ENCODE peak calls at places on chromosome 20, in five cellular contexts. One of them, this sample, is unnamed.

GRCh38 chr20:53883098-53883762 is 187.2 kb downstream of the BCAS1 start:
- DNase-seq in activated naive CD4-positive, alpha-beta T cell treated with anti-CD3 and anti-CD28 coated beads, Interleukin-2, amount 50 U/mL, for 72 hours: no peak
- DNase-seq in neural crest cell: no peak
- DNase-seq in Calu3: no peak
- DNase-seq in stimulated activated CD4-positive, alpha-beta T cell treated with anti-CD3 and anti-CD28 coated beads, Interleukin-1b, Interleukin-23, amount 100 ng/mL, for 1 hour: no peak
- DNase-seq in this sample: no peak

GRCh38 chr20:21389368-21389767 is 8.0 kb downstream of the NKX2-4 start:
- DNase-seq in activated naive CD4-positive, alpha-beta T cell treated with anti-CD3 and anti-CD28 coated beads, Interleukin-2, amount 50 U/mL, for 72 hours: no peak
- DNase-seq in neural crest cell: no peak
- DNase-seq in Calu3: no peak
- DNase-seq in stimulated activated CD4-positive, alpha-beta T cell treated with anti-CD3 and anti-CD28 coated beads, Interleukin-1b, Interleukin-23, amount 100 ng/mL, for 1 hour: no peak
- DNase-seq in this sample: no peak

GRCh38 chr20:46438156-46438750 is 31.8 kb upstream of the ELMO2 start:
- DNase-seq in activated naive CD4-positive, alpha-beta T cell treated with anti-CD3 and anti-CD28 coated beads, Interleukin-2, amount 50 U/mL, for 72 hours: no peak
- DNase-seq in neural crest cell: no peak
- DNase-seq in Calu3: peak
- DNase-seq in stimulated activated CD4-positive, alpha-beta T cell treated with anti-CD3 and anti-CD28 coated beads, Interleukin-1b, Interleukin-23, amount 100 ng/mL, for 1 hour: no peak
- DNase-seq in this sample: no peak

GRCh38 chr20:21251278-21251677 is 51.9 kb upstream of the XRN2 start:
- DNase-seq in activated naive CD4-positive, alpha-beta T cell treated with anti-CD3 and anti-CD28 coated beads, Interleukin-2, amount 50 U/mL, for 72 hours: no peak
- DNase-seq in neural crest cell: no peak
- DNase-seq in Calu3: no peak
- DNase-seq in stimulated activated CD4-positive, alpha-beta T cell treated with anti-CD3 and anti-CD28 coated beads, Interleukin-1b, Interleukin-23, amount 100 ng/mL, for 1 hour: no peak
- DNase-seq in this sample: no peak

GRCh38 chr20:50467618-50468373 is 42.4 kb upstream of the PTPN1 start:
- DNase-seq in activated naive CD4-positive, alpha-beta T cell treated with anti-CD3 and anti-CD28 coated beads, Interleukin-2, amount 50 U/mL, for 72 hours: no peak
- DNase-seq in neural crest cell: peak
- DNase-seq in Calu3: peak
- DNase-seq in stimulated activated CD4-positive, alpha-beta T cell treated with anti-CD3 and anti-CD28 coated beads, Interleukin-1b, Interleukin-23, amount 100 ng/mL, for 1 hour: no peak
- DNase-seq in this sample: no peak

GRCh38 chr20:40637176-40637575 is 51.9 kb downstream of the MAFB start:
- DNase-seq in activated naive CD4-positive, alpha-beta T cell treated with anti-CD3 and anti-CD28 coated beads, Interleukin-2, amount 50 U/mL, for 72 hours: no peak
- DNase-seq in neural crest cell: no peak
- DNase-seq in Calu3: no peak
- DNase-seq in stimulated activated CD4-positive, alpha-beta T cell treated with anti-CD3 and anti-CD28 coated beads, Interleukin-1b, Interleukin-23, amount 100 ng/mL, for 1 hour: no peak
- DNase-seq in this sample: no peak

GRCh38 chr20:51969191-51969590 is 166.9 kb upstream of the SALL4 start:
- DNase-seq in activated naive CD4-positive, alpha-beta T cell treated with anti-CD3 and anti-CD28 coated beads, Interleukin-2, amount 50 U/mL, for 72 hours: no peak
- DNase-seq in neural crest cell: no peak
- DNase-seq in Calu3: no peak
- DNase-seq in stimulated activated CD4-positive, alpha-beta T cell treated with anti-CD3 and anti-CD28 coated beads, Interleukin-1b, Interleukin-23, amount 100 ng/mL, for 1 hour: no peak
- DNase-seq in this sample: no peak

GRCh38 chr20:63957690-63958441 is 1.6 kb upstream of the UCKL1 start:
- DNase-seq in activated naive CD4-positive, alpha-beta T cell treated with anti-CD3 and anti-CD28 coated beads, Interleukin-2, amount 50 U/mL, for 72 hours: no peak
- DNase-seq in neural crest cell: no peak
- DNase-seq in Calu3: no peak
- DNase-seq in stimulated activated CD4-positive, alpha-beta T cell treated with anti-CD3 and anti-CD28 coated beads, Interleukin-1b, Interleukin-23, amount 100 ng/mL, for 1 hour: no peak
- DNase-seq in this sample: no peak

GRCh38 chr20:4726710-4727391 is 5.1 kb downstream of the PRND start:
- DNase-seq in activated naive CD4-positive, alpha-beta T cell treated with anti-CD3 and anti-CD28 coated beads, Interleukin-2, amount 50 U/mL, for 72 hours: no peak
- DNase-seq in neural crest cell: no peak
- DNase-seq in Calu3: no peak
- DNase-seq in stimulated activated CD4-positive, alpha-beta T cell treated with anti-CD3 and anti-CD28 coated beads, Interleukin-1b, Interleukin-23, amount 100 ng/mL, for 1 hour: no peak
- DNase-seq in this sample: no peak

GRCh38 chr20:17541996-17542395 is 10.8 kb upstream of the BFSP1 start:
- DNase-seq in activated naive CD4-positive, alpha-beta T cell treated with anti-CD3 and anti-CD28 coated beads, Interleukin-2, amount 50 U/mL, for 72 hours: no peak
- DNase-seq in neural crest cell: no peak
- DNase-seq in Calu3: no peak
- DNase-seq in stimulated activated CD4-positive, alpha-beta T cell treated with anti-CD3 and anti-CD28 coated beads, Interleukin-1b, Interleukin-23, amount 100 ng/mL, for 1 hour: no peak
- DNase-seq in this sample: no peak

GRCh38 chr20:60202046-60202445 is 243.8 kb downstream of the CDH26 start:
- DNase-seq in activated naive CD4-positive, alpha-beta T cell treated with anti-CD3 and anti-CD28 coated beads, Interleukin-2, amount 50 U/mL, for 72 hours: no peak
- DNase-seq in neural crest cell: no peak
- DNase-seq in Calu3: no peak
- DNase-seq in stimulated activated CD4-positive, alpha-beta T cell treated with anti-CD3 and anti-CD28 coated beads, Interleukin-1b, Interleukin-23, amount 100 ng/mL, for 1 hour: no peak
- DNase-seq in this sample: no peak

GRCh38 chr20:10502098-10502526 is 67.0 kb downstream of the SLX4IP start:
- DNase-seq in activated naive CD4-positive, alpha-beta T cell treated with anti-CD3 and anti-CD28 coated beads, Interleukin-2, amount 50 U/mL, for 72 hours: peak
- DNase-seq in neural crest cell: no peak
- DNase-seq in Calu3: no peak
- DNase-seq in stimulated activated CD4-positive, alpha-beta T cell treated with anti-CD3 and anti-CD28 coated beads, Interleukin-1b, Interleukin-23, amount 100 ng/mL, for 1 hour: no peak
- DNase-seq in this sample: no peak

GRCh38 chr20:18496042-18496441 is 983 bp downstream of the RBBP9 start:
- DNase-seq in activated naive CD4-positive, alpha-beta T cell treated with anti-CD3 and anti-CD28 coated beads, Interleukin-2, amount 50 U/mL, for 72 hours: no peak
- DNase-seq in neural crest cell: no peak
- DNase-seq in Calu3: no peak
- DNase-seq in stimulated activated CD4-positive, alpha-beta T cell treated with anti-CD3 and anti-CD28 coated beads, Interleukin-1b, Interleukin-23, amount 100 ng/mL, for 1 hour: no peak
- DNase-seq in this sample: no peak

GRCh38 chr20:41290804-41291389 is 26.6 kb downstream of the ZHX3 start:
- DNase-seq in activated naive CD4-positive, alpha-beta T cell treated with anti-CD3 and anti-CD28 coated beads, Interleukin-2, amount 50 U/mL, for 72 hours: no peak
- DNase-seq in neural crest cell: no peak
- DNase-seq in Calu3: no peak
- DNase-seq in stimulated activated CD4-positive, alpha-beta T cell treated with anti-CD3 and anti-CD28 coated beads, Interleukin-1b, Interleukin-23, amount 100 ng/mL, for 1 hour: no peak
- DNase-seq in this sample: no peak

GRCh38 chr20:4052554-4052953 is 37.2 kb upstream of the RNF24 start:
- DNase-seq in activated naive CD4-positive, alpha-beta T cell treated with anti-CD3 and anti-CD28 coated beads, Interleukin-2, amount 50 U/mL, for 72 hours: no peak
- DNase-seq in neural crest cell: no peak
- DNase-seq in Calu3: no peak
- DNase-seq in stimulated activated CD4-positive, alpha-beta T cell treated with anti-CD3 and anti-CD28 coated beads, Interleukin-1b, Interleukin-23, amount 100 ng/mL, for 1 hour: no peak
- DNase-seq in this sample: no peak

GRCh38 chr20:50312002-50312681 is 121.5 kb downstream of the CEBPB start:
- DNase-seq in activated naive CD4-positive, alpha-beta T cell treated with anti-CD3 and anti-CD28 coated beads, Interleukin-2, amount 50 U/mL, for 72 hours: no peak
- DNase-seq in neural crest cell: no peak
- DNase-seq in Calu3: no peak
- DNase-seq in stimulated activated CD4-positive, alpha-beta T cell treated with anti-CD3 and anti-CD28 coated beads, Interleukin-1b, Interleukin-23, amount 100 ng/mL, for 1 hour: no peak
- DNase-seq in this sample: no peak

GRCh38 chr20:16485406-16485805 is 87.8 kb downstream of the KIF16B start:
- DNase-seq in activated naive CD4-positive, alpha-beta T cell treated with anti-CD3 and anti-CD28 coated beads, Interleukin-2, amount 50 U/mL, for 72 hours: no peak
- DNase-seq in neural crest cell: no peak
- DNase-seq in Calu3: no peak
- DNase-seq in stimulated activated CD4-positive, alpha-beta T cell treated with anti-CD3 and anti-CD28 coated beads, Interleukin-1b, Interleukin-23, amount 100 ng/mL, for 1 hour: no peak
- DNase-seq in this sample: no peak

GRCh38 chr20:54179946-54180345 is 6.2 kb upstream of the CYP24A1 start:
- DNase-seq in activated naive CD4-positive, alpha-beta T cell treated with anti-CD3 and anti-CD28 coated beads, Interleukin-2, amount 50 U/mL, for 72 hours: no peak
- DNase-seq in neural crest cell: no peak
- DNase-seq in Calu3: no peak
- DNase-seq in stimulated activated CD4-positive, alpha-beta T cell treated with anti-CD3 and anti-CD28 coated beads, Interleukin-1b, Interleukin-23, amount 100 ng/mL, for 1 hour: no peak
- DNase-seq in this sample: no peak

GRCh38 chr20:35145141-35145564 is 2.0 kb downstream of the EDEM2 start:
- DNase-seq in activated naive CD4-positive, alpha-beta T cell treated with anti-CD3 and anti-CD28 coated beads, Interleukin-2, amount 50 U/mL, for 72 hours: peak
- DNase-seq in neural crest cell: no peak
- DNase-seq in Calu3: peak
- DNase-seq in stimulated activated CD4-positive, alpha-beta T cell treated with anti-CD3 and anti-CD28 coated beads, Interleukin-1b, Interleukin-23, amount 100 ng/mL, for 1 hour: no peak
- DNase-seq in this sample: no peak

GRCh38 chr20:58651823-58652605 is 931 bp downstream of the STX16 start:
- DNase-seq in activated naive CD4-positive, alpha-beta T cell treated with anti-CD3 and anti-CD28 coated beads, Interleukin-2, amount 50 U/mL, for 72 hours: peak
- DNase-seq in neural crest cell: no peak
- DNase-seq in Calu3: peak
- DNase-seq in stimulated activated CD4-positive, alpha-beta T cell treated with anti-CD3 and anti-CD28 coated beads, Interleukin-1b, Interleukin-23, amount 100 ng/mL, for 1 hour: peak
- DNase-seq in this sample: peak

GRCh38 chr20:5149892-5150225 is 23.1 kb downstream of the CDS2 start:
- DNase-seq in activated naive CD4-positive, alpha-beta T cell treated with anti-CD3 and anti-CD28 coated beads, Interleukin-2, amount 50 U/mL, for 72 hours: no peak
- DNase-seq in neural crest cell: no peak
- DNase-seq in Calu3: no peak
- DNase-seq in stimulated activated CD4-positive, alpha-beta T cell treated with anti-CD3 and anti-CD28 coated beads, Interleukin-1b, Interleukin-23, amount 100 ng/mL, for 1 hour: no peak
- DNase-seq in this sample: no peak

GRCh38 chr20:33465536-33466302 is 22.2 kb upstream of the SNTA1 start:
- DNase-seq in activated naive CD4-positive, alpha-beta T cell treated with anti-CD3 and anti-CD28 coated beads, Interleukin-2, amount 50 U/mL, for 72 hours: no peak
- DNase-seq in neural crest cell: peak
- DNase-seq in Calu3: peak
- DNase-seq in stimulated activated CD4-positive, alpha-beta T cell treated with anti-CD3 and anti-CD28 coated beads, Interleukin-1b, Interleukin-23, amount 100 ng/mL, for 1 hour: no peak
- DNase-seq in this sample: no peak

GRCh38 chr20:3812259-3812681 is 8.1 kb upstream of the AP5S1 start:
- DNase-seq in activated naive CD4-positive, alpha-beta T cell treated with anti-CD3 and anti-CD28 coated beads, Interleukin-2, amount 50 U/mL, for 72 hours: no peak
- DNase-seq in neural crest cell: no peak
- DNase-seq in Calu3: no peak
- DNase-seq in stimulated activated CD4-positive, alpha-beta T cell treated with anti-CD3 and anti-CD28 coated beads, Interleukin-1b, Interleukin-23, amount 100 ng/mL, for 1 hour: no peak
- DNase-seq in this sample: no peak